ENCODE peak calls at places on chromosomes 11 and 22, in five cellular contexts. Z is small intestine; M is GM04504; N is CD4-positive, alpha-beta memory T cell; R is RKO. L is an unnamed sample.

GRCh38 chr11:6219359-6219758 is 14.0 kb downstream of the C11orf42 start:
- DNase-seq in Z (peak; percentile 21), M (peak; percentile 92), N (no peak), R (peak; percentile 29), L (peak; percentile 35)

GRCh38 chr11:61951484-61952135 is 1.5 kb downstream of the BEST1 start:
- DNase-seq in Z (no peak), M (no peak), N (no peak), R (no peak), L (no peak)

GRCh38 chr11:124801014-124801413 is 808 bp upstream of the MSANTD2 start:
- DNase-seq in Z (peak; percentile 49), M (no peak), N (no peak), R (peak; percentile 92), L (peak; percentile 30)

GRCh38 chr22:41762980-41763779 is 37.3 kb upstream of the CCDC134 start:
- DNase-seq in Z (no peak), M (no peak), N (peak; percentile 9), R (no peak), L (peak; percentile 43)

GRCh38 chr11:68979931-68980775 is 633 bp downstream of the MRGPRD start:
- DNase-seq in Z (no peak), M (no peak), N (no peak), R (no peak), L (peak; percentile 1)

GRCh38 chr22:28883917-28884753 is 763 bp downstream of the ZNRF3 start:
- DNase-seq in Z (no peak), M (no peak), N (peak; percentile 49), R (peak; percentile 31), L (peak; percentile 67)

GRCh38 chr11:46380340-46381045 is 976 bp upstream of the MDK start:
- DNase-seq in Z (peak; percentile 84), M (no peak), N (peak; percentile 47), R (peak; percentile 72), L (peak; percentile 79)

GRCh38 chr11:86990079-86990478 is 34.9 kb upstream of the FZD4 start:
- DNase-seq in Z (no peak), M (no peak), N (no peak), R (no peak), L (no peak)

GRCh38 chr22:49247194-49247924 is 580.3 kb downstream of the BRD1 start:
- DNase-seq in Z (no peak), M (no peak), N (no peak), R (no peak), L (no peak)

GRCh38 chr22:25161916-25162530 is 37.6 kb upstream of the CRYBB3 start:
- DNase-seq in Z (no peak), M (no peak), N (no peak), R (no peak), L (no peak)

GRCh38 chr22:26806445-26807170 is 149.2 kb downstream of the MIAT start:
- DNase-seq in Z (no peak), M (no peak), N (no peak), R (no peak), L (no peak)

GRCh38 chr11:48170840-48171233 is 45.8 kb upstream of the OR4B1 start:
- DNase-seq in Z (no peak), M (peak; percentile 43), N (no peak), R (no peak), L (peak; percentile 16)

GRCh38 chr22:40509401-40510134 is 127.0 kb downstream of the MRTFA start:
- DNase-seq in Z (peak; percentile 47), M (peak; percentile 85), N (no peak), R (no peak), L (peak; percentile 65)

GRCh38 chr11:120219935-120220746 is 9.3 kb downstream of the OAF start:
- DNase-seq in Z (no peak), M (no peak), N (no peak), R (no peak), L (no peak)

L was measured in hepatocyte.